ENCODE peak calls at places on chromosomes 7 and 10, in four cellular contexts. Z, B, X and I are unnamed samples.

GRCh38 chr10:69869291-69869841 is 67.7 kb downstream of the COL13A1 start:
- DNase-seq in X (no peak), B (no peak), Z (no peak), I (no peak)

GRCh38 chr7:130993671-130994365 is 259.8 kb upstream of the KLF14 start:
- DNase-seq in X (no peak), B (no peak), Z (no peak), I (no peak)

GRCh38 chr7:101017099-101017777 is 2.6 kb upstream of the MUC17 start:
- DNase-seq in B (peak), X (peak), Z (peak), I (peak)

GRCh38 chr10:15314482-15315070 is 56.5 kb downstream of the FAM171A1 start:
- DNase-seq in X (no peak), B (no peak), Z (no peak), I (no peak)

GRCh38 chr7:56062382-56062781 is 1.7 kb upstream of the SUMF2 start:
- DNase-seq in B (no peak), X (no peak), Z (peak), I (no peak)

GRCh38 chr10:92413011-92413410 is 122.0 kb downstream of the MARCHF5 start:
- DNase-seq in B (no peak), Z (no peak), X (no peak), I (no peak)

GRCh38 chr10:130807721-130808120 is 503.8 kb downstream of the TCERG1L start:
- DNase-seq in Z (no peak), B (no peak), X (no peak), I (no peak)

GRCh38 chr10:95245425-95246055 is 45.3 kb downstream of the PDLIM1 start:
- DNase-seq in B (no peak), X (peak), Z (no peak), I (no peak)

GRCh38 chr7:48837266-48837665 is 87.1 kb upstream of the CDC14C start:
- DNase-seq in X (no peak), B (no peak), Z (no peak), I (no peak)

GRCh38 chr10:132381726-132382125 is 15.3 kb upstream of the PWWP2B start:
- DNase-seq in B (no peak), X (no peak), Z (no peak), I (no peak)
- TF ChIP-seq TARDBP in B (no peak), X (no peak), Z (no peak), I (no peak)

DNA sequence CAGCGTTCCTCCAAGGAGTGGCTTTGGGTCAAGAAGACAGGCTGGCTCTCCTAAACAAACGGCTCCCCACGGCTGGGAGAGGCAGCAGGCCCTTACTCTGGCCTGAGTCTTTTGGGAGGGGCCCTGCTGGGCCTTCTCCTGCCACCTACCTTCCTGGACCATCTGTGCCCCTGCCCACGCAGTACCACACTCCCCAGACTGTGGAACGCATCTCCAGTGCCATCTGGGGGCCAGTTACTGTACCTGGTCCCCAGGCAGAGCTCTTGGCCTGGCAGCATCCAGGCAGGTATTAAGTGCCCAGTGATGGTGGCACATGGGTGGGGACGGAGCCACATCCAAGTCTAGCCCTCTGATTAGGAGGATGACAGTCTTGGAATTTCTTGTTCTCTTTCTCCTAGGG is 14.4 kb downstream of the ALKBH4 start:
- DNase-seq in Z (no peak), B (no peak), X (no peak), I (no peak)
- TF ChIP-seq FOXK2 in Z (no peak), B (no peak), X (no peak), I (no peak)

GRCh38 chr10:64086083-64086772 is 565.0 kb downstream of the REEP3 start:
- DNase-seq in X (no peak), Z (no peak), B (no peak), I (no peak)
- TF ChIP-seq FOXM1 in X (no peak), Z (no peak), B (no peak), I (no peak)

DNA sequence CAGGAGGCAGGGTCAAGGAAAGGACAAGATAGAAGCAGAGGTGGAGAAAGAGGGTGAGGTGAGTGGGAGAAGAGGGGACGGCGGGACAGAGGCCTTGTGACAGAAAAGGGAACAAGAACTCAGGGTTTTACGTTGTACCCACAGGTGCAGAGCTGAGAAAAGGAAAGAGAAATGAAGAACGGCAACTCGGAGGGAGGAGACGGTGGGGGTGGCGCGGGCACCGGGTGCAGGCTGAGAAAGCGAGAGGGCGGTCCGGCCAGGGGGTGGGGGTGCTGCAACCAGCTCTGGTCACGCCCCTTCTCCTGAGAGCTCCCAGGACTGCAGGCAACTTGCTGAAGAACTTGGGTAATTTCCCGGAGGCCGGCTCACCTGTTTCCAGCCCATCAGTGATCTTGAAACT is 65.3 kb downstream of the CARD11 start:
- DNase-seq in Z (no peak), B (no peak), X (peak), I (no peak)
- TF ChIP-seq TARDBP in Z (no peak), B (no peak), X (no peak), I (no peak)

DNA sequence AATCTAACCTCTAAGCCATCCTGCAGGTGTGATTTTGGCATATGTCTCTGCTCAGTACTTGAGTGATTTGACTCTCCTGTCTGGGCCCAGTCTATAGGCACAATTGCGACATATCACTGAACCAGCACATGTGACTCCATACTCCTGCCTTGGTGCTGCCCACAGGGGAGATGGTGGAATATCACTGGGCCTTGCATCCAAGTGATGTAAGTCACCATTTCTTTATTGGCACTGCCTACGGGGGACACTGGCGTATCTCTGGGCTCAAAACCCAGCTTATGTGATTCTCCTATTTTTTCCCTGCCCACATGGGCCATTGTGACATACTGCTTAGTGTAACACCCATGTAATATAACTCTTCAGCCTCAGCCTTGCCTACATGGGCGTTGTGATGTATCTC is 48.1 kb upstream of the ZNF680 start:
- DNase-seq in X (no peak), B (no peak), Z (no peak), I (no peak)
- TF ChIP-seq FOXK2 in X (no peak), B (no peak), Z (no peak), I (no peak)

GRCh38 chr7:106018566-106019338 is 55.7 kb downstream of the CDHR3 start:
- DNase-seq in Z (no peak), X (no peak), B (peak), I (no peak)
- TF ChIP-seq FOXM1 in Z (no peak), X (no peak), B (no peak), I (no peak)

DNA sequence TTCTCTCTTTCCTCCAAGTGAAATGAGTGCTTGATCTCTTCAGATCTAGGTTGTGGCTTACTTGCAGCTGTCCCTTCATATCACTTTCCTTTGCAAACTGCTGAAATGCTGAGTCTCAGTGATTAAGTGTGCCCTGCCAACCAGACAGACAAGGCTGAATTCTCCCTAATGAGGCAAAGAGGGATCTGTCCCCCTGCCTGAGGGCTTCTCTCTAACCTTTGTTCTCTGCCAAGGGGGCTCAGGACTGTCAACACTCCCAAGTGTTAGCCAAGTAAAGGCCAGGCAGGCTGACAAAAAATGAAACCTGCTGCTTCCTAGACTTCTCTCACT is at the start of gene MSS51:
- DNase-seq in B (no peak), X (no peak), Z (no peak), I (no peak)
- TF ChIP-seq TARDBP in B (no peak), X (no peak), Z (no peak), I (no peak)

GRCh38 chr10:124417846-124418725 is 637 bp downstream of the OAT start:
- DNase-seq in X (no peak), B (no peak), Z (peak), I (peak)
- TF ChIP-seq FOXK2 in X (no peak), B (no peak), Z (no peak), I (no peak)

GRCh38 chr10:117746541-117747195 is 204.1 kb downstream of the EMX2 start:
- DNase-seq in Z (no peak), B (no peak), X (no peak), I (no peak)
- TF ChIP-seq FOXM1 in Z (no peak), B (no peak), X (no peak), I (no peak)

GRCh38 chr7:120920588-120920987 is 30.0 kb upstream of the ING3 start:
- DNase-seq in X (no peak), Z (no peak), B (no peak), I (no peak)
- TF ChIP-seq TARDBP in X (no peak), Z (no peak), B (no peak), I (no peak)